ENCODE peak calls at places on chromosomes 6 and 20, in ten cellular contexts. One of them, this sample, is unnamed.

GRCh38 chr6:44725070-44725469 is 337.6 kb downstream of the CDC5L start:
- DNase-seq in GM23338: no peak
- DNase-seq in A673: no peak
- DNase-seq in upper lobe of right lung: no peak
- DNase-seq in endodermal cell: no peak
- DNase-seq in neuronal stem cell: no peak
- DNase-seq in cardiac muscle cell: no peak
- DNase-seq in HCT116: no peak
- DNase-seq in right lobe of liver: no peak
- DNase-seq in GM23248: peak; percentile 60
- DNase-seq in this sample: no peak

GRCh38 chr20:45293041-45294002 is 13.3 kb upstream of the RBPJL start:
- DNase-seq in cardiac muscle cell: peak; percentile 77
- DNase-seq in right lobe of liver: peak; percentile 80
- DNase-seq in GM23338: peak; percentile 95
- DNase-seq in neuronal stem cell: peak; percentile 76
- DNase-seq in endodermal cell: peak; percentile 97
- DNase-seq in HCT116: peak; percentile 26
- DNase-seq in A673: peak; percentile 86
- DNase-seq in upper lobe of right lung: peak; percentile 95
- DNase-seq in GM23248: peak; percentile 82
- DNase-seq in this sample: peak; percentile 94

GRCh38 chr6:101011165-101011564 is 130.0 kb upstream of the ASCC3 start:
- DNase-seq in upper lobe of right lung: no peak
- DNase-seq in endodermal cell: no peak
- DNase-seq in neuronal stem cell: no peak
- DNase-seq in cardiac muscle cell: no peak
- DNase-seq in A673: no peak
- DNase-seq in right lobe of liver: no peak
- DNase-seq in HCT116: no peak
- DNase-seq in GM23338: no peak
- DNase-seq in GM23248: no peak
- DNase-seq in this sample: no peak

GRCh38 chr20:50077818-50078601 is 34.9 kb downstream of the UBE2V1 start:
- DNase-seq in A673: no peak
- DNase-seq in GM23248: no peak
- DNase-seq in HCT116: no peak
- DNase-seq in right lobe of liver: no peak
- DNase-seq in neuronal stem cell: no peak
- DNase-seq in cardiac muscle cell: no peak
- DNase-seq in GM23338: no peak
- DNase-seq in upper lobe of right lung: peak; percentile 60
- DNase-seq in endodermal cell: no peak
- DNase-seq in this sample: peak; percentile 54

GRCh38 chr20:20979934-20980333 is 126.2 kb downstream of the LINC00237 start:
- DNase-seq in endodermal cell: no peak
- DNase-seq in GM23338: no peak
- DNase-seq in right lobe of liver: no peak
- DNase-seq in GM23248: no peak
- DNase-seq in neuronal stem cell: no peak
- DNase-seq in A673: no peak
- DNase-seq in upper lobe of right lung: no peak
- DNase-seq in cardiac muscle cell: no peak
- DNase-seq in HCT116: no peak
- DNase-seq in this sample: no peak

GRCh38 chr6:142823579-142823902 is 121.4 kb downstream of the HIVEP2 start:
- DNase-seq in endodermal cell: no peak
- DNase-seq in GM23248: no peak
- DNase-seq in GM23338: no peak
- DNase-seq in upper lobe of right lung: no peak
- DNase-seq in neuronal stem cell: no peak
- DNase-seq in right lobe of liver: no peak
- DNase-seq in cardiac muscle cell: no peak
- DNase-seq in HCT116: no peak
- DNase-seq in A673: no peak
- DNase-seq in this sample: no peak

GRCh38 chr20:3583765-3584164 is 79.4 kb downstream of the GFRA4 start:
- DNase-seq in right lobe of liver: no peak
- DNase-seq in endodermal cell: no peak
- DNase-seq in cardiac muscle cell: no peak
- DNase-seq in neuronal stem cell: no peak
- DNase-seq in HCT116: no peak
- DNase-seq in A673: no peak
- DNase-seq in upper lobe of right lung: no peak
- DNase-seq in GM23248: no peak
- DNase-seq in GM23338: no peak
- DNase-seq in this sample: no peak

GRCh38 chr6:56521454-56521853 is 121.2 kb downstream of the DST start:
- DNase-seq in endodermal cell: no peak
- DNase-seq in GM23248: no peak
- DNase-seq in upper lobe of right lung: no peak
- DNase-seq in right lobe of liver: no peak
- DNase-seq in HCT116: no peak
- DNase-seq in cardiac muscle cell: no peak
- DNase-seq in A673: no peak
- DNase-seq in GM23338: no peak
- DNase-seq in neuronal stem cell: no peak
- DNase-seq in this sample: no peak

GRCh38 chr6:29016559-29017427 is 11.7 kb upstream of the ZNF311 start:
- DNase-seq in cardiac muscle cell: peak; percentile 86
- DNase-seq in right lobe of liver: peak; percentile 81
- DNase-seq in A673: peak; percentile 84
- DNase-seq in upper lobe of right lung: peak; percentile 88
- DNase-seq in neuronal stem cell: peak; percentile 89
- DNase-seq in GM23338: peak; percentile 89
- DNase-seq in GM23248: peak; percentile 85
- DNase-seq in endodermal cell: peak; percentile 94
- DNase-seq in HCT116: peak; percentile 72
- DNase-seq in this sample: peak; percentile 69

GRCh38 chr6:220736-221475 is 71.4 kb upstream of the DUSP22 start:
- DNase-seq in cardiac muscle cell: no peak
- DNase-seq in right lobe of liver: no peak
- DNase-seq in upper lobe of right lung: peak; percentile 30
- DNase-seq in GM23248: peak; percentile 30
- DNase-seq in neuronal stem cell: no peak
- DNase-seq in A673: no peak
- DNase-seq in HCT116: no peak
- DNase-seq in endodermal cell: peak; percentile 55
- DNase-seq in GM23338: no peak
- DNase-seq in this sample: no peak

GRCh38 chr6:165718486-165718885 is 55.4 kb upstream of the PDE10A start:
- DNase-seq in A673: no peak
- DNase-seq in endodermal cell: no peak
- DNase-seq in right lobe of liver: no peak
- DNase-seq in upper lobe of right lung: no peak
- DNase-seq in HCT116: no peak
- DNase-seq in cardiac muscle cell: peak; percentile 45
- DNase-seq in GM23248: no peak
- DNase-seq in neuronal stem cell: no peak
- DNase-seq in GM23338: no peak
- DNase-seq in this sample: no peak
- H3K4me3 ChIP-seq in A673: no peak overlapping the region
- H3K4me3 ChIP-seq in endodermal cell: no peak overlapping the region
- H3K4me3 ChIP-seq in right lobe of liver: no peak overlapping the region
- H3K4me3 ChIP-seq in upper lobe of right lung: no peak overlapping the region
- H3K4me3 ChIP-seq in HCT116: no peak overlapping the region
- H3K4me3 ChIP-seq in cardiac muscle cell: no peak overlapping the region
- H3K4me3 ChIP-seq in GM23248: no peak overlapping the region
- H3K4me3 ChIP-seq in neuronal stem cell: no peak overlapping the region
- H3K4me3 ChIP-seq in GM23338: no peak overlapping the region
- H3K4me3 ChIP-seq in this sample: no peak overlapping the region

GRCh38 chr20:9114709-9115108 is 45.8 kb downstream of the PLCB4 start:
- DNase-seq in cardiac muscle cell: no peak
- DNase-seq in HCT116: no peak
- DNase-seq in GM23338: no peak
- DNase-seq in GM23248: no peak
- DNase-seq in right lobe of liver: no peak
- DNase-seq in endodermal cell: no peak
- DNase-seq in A673: no peak
- DNase-seq in upper lobe of right lung: no peak
- DNase-seq in neuronal stem cell: no peak
- DNase-seq in this sample: no peak

GRCh38 chr20:9112541-9113515 is 43.9 kb downstream of the PLCB4 start:
- DNase-seq in A673: peak; percentile 61
- DNase-seq in GM23338: no peak
- DNase-seq in GM23248: peak; percentile 39
- DNase-seq in right lobe of liver: no peak
- DNase-seq in cardiac muscle cell: peak; percentile 91
- DNase-seq in endodermal cell: no peak
- DNase-seq in neuronal stem cell: no peak
- DNase-seq in upper lobe of right lung: no peak
- DNase-seq in HCT116: no peak
- DNase-seq in this sample: no peak

GRCh38 chr20:9110365-9110764 is 41.5 kb downstream of the PLCB4 start:
- DNase-seq in HCT116: no peak
- DNase-seq in GM23248: peak; percentile 13
- DNase-seq in GM23338: no peak
- DNase-seq in A673: no peak
- DNase-seq in right lobe of liver: no peak
- DNase-seq in endodermal cell: no peak
- DNase-seq in upper lobe of right lung: no peak
- DNase-seq in neuronal stem cell: no peak
- DNase-seq in cardiac muscle cell: no peak
- DNase-seq in this sample: no peak

GRCh38 chr20:9110916-9111432 is 42.1 kb downstream of the PLCB4 start:
- DNase-seq in GM23248: no peak
- DNase-seq in cardiac muscle cell: no peak
- DNase-seq in neuronal stem cell: no peak
- DNase-seq in GM23338: no peak
- DNase-seq in A673: no peak
- DNase-seq in HCT116: no peak
- DNase-seq in upper lobe of right lung: no peak
- DNase-seq in right lobe of liver: no peak
- DNase-seq in endodermal cell: no peak
- DNase-seq in this sample: no peak
- H3K27ac ChIP-seq in GM23248: no peak overlapping the region
- H3K27ac ChIP-seq in cardiac muscle cell: no peak overlapping the region
- H3K27ac ChIP-seq in neuronal stem cell: no peak overlapping the region
- H3K27ac ChIP-seq in GM23338: no peak overlapping the region
- H3K27ac ChIP-seq in A673: no peak overlapping the region
- H3K27ac ChIP-seq in HCT116: no peak overlapping the region
- H3K27ac ChIP-seq in upper lobe of right lung: no peak overlapping the region
- H3K27ac ChIP-seq in right lobe of liver: no peak overlapping the region
- H3K27ac ChIP-seq in endodermal cell: no peak overlapping the region
- H3K27ac ChIP-seq in this sample: no peak overlapping the region

GRCh38 chr6:85537055-85537494 is 56.6 kb downstream of the SNX14 start:
- DNase-seq in A673: peak; percentile 28
- DNase-seq in upper lobe of right lung: no peak
- DNase-seq in endodermal cell: no peak
- DNase-seq in HCT116: no peak
- DNase-seq in cardiac muscle cell: peak; percentile 14
- DNase-seq in neuronal stem cell: no peak
- DNase-seq in GM23248: peak; percentile 48
- DNase-seq in right lobe of liver: no peak
- DNase-seq in GM23338: no peak
- DNase-seq in this sample: no peak
- H3K4me3 ChIP-seq in A673: no peak overlapping the region
- H3K4me3 ChIP-seq in upper lobe of right lung: no peak overlapping the region
- H3K4me3 ChIP-seq in endodermal cell: no peak overlapping the region
- H3K4me3 ChIP-seq in HCT116: no peak overlapping the region
- H3K4me3 ChIP-seq in cardiac muscle cell: no peak overlapping the region
- H3K4me3 ChIP-seq in neuronal stem cell: no peak overlapping the region
- H3K4me3 ChIP-seq in GM23248: no peak overlapping the region
- H3K4me3 ChIP-seq in right lobe of liver: no peak overlapping the region
- H3K4me3 ChIP-seq in GM23338: no peak overlapping the region
- H3K4me3 ChIP-seq in this sample: no peak overlapping the region

GRCh38 chr20:41080866-41081265 is 52.2 kb downstream of the TOP1 start:
- DNase-seq in HCT116: no peak
- DNase-seq in A673: no peak
- DNase-seq in GM23248: peak; percentile 28
- DNase-seq in GM23338: no peak
- DNase-seq in cardiac muscle cell: no peak
- DNase-seq in endodermal cell: no peak
- DNase-seq in upper lobe of right lung: no peak
- DNase-seq in neuronal stem cell: no peak
- DNase-seq in right lobe of liver: no peak
- DNase-seq in this sample: no peak

GRCh38 chr20:41082306-41082705 is 53.7 kb downstream of the TOP1 start:
- DNase-seq in GM23248: no peak
- DNase-seq in upper lobe of right lung: no peak
- DNase-seq in GM23338: no peak
- DNase-seq in neuronal stem cell: no peak
- DNase-seq in endodermal cell: no peak
- DNase-seq in A673: no peak
- DNase-seq in right lobe of liver: no peak
- DNase-seq in HCT116: no peak
- DNase-seq in cardiac muscle cell: no peak
- DNase-seq in this sample: no peak

GRCh38 chr20:41079066-41079465 is 50.4 kb downstream of the TOP1 start:
- DNase-seq in GM23338: no peak
- DNase-seq in GM23248: no peak
- DNase-seq in cardiac muscle cell: no peak
- DNase-seq in upper lobe of right lung: no peak
- DNase-seq in neuronal stem cell: no peak
- DNase-seq in A673: no peak
- DNase-seq in right lobe of liver: no peak
- DNase-seq in HCT116: no peak
- DNase-seq in endodermal cell: no peak
- DNase-seq in this sample: no peak

GRCh38 chr20:41078329-41078728 is 49.7 kb downstream of the TOP1 start:
- DNase-seq in GM23248: peak; percentile 67
- DNase-seq in endodermal cell: no peak
- DNase-seq in upper lobe of right lung: no peak
- DNase-seq in neuronal stem cell: no peak
- DNase-seq in A673: peak; percentile 83
- DNase-seq in GM23338: peak; percentile 35
- DNase-seq in HCT116: no peak
- DNase-seq in right lobe of liver: no peak
- DNase-seq in cardiac muscle cell: peak; percentile 76
- DNase-seq in this sample: no peak

GRCh38 chr20:41081276-41081814 is 52.7 kb downstream of the TOP1 start:
- DNase-seq in HCT116: no peak
- DNase-seq in GM23248: peak; percentile 50
- DNase-seq in GM23338: no peak
- DNase-seq in endodermal cell: no peak
- DNase-seq in neuronal stem cell: no peak
- DNase-seq in cardiac muscle cell: peak; percentile 30
- DNase-seq in upper lobe of right lung: no peak
- DNase-seq in A673: no peak
- DNase-seq in right lobe of liver: no peak
- DNase-seq in this sample: no peak
- H3K27ac ChIP-seq in HCT116: no peak overlapping the region
- H3K27ac ChIP-seq in GM23248: no peak overlapping the region
- H3K27ac ChIP-seq in GM23338: no peak overlapping the region
- H3K27ac ChIP-seq in endodermal cell: no peak overlapping the region
- H3K27ac ChIP-seq in neuronal stem cell: no peak overlapping the region
- H3K27ac ChIP-seq in cardiac muscle cell: no peak overlapping the region
- H3K27ac ChIP-seq in upper lobe of right lung: no peak overlapping the region
- H3K27ac ChIP-seq in A673: no peak overlapping the region
- H3K27ac ChIP-seq in right lobe of liver: no peak overlapping the region
- H3K27ac ChIP-seq in this sample: no peak overlapping the region

DNA sequence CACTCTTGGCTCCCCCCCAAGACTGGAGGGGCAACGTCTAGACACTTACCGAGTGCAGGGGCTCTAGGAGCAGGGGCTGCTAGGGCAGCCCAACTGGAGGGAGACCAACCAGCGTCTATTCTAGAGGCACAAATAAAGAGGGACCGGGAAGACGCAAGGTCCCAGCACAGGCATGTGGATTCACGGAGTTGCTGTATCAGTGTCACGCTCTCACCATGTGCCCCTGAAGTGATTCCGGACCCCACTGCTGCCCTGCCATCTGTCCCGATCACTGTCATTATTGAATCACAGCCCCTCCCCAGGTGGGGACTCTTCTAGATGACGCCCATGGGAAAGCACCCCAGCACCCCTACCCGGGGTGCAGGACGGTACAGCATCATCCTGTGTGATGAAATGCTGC is 54.2 kb downstream of the RAMACL start:
- DNase-seq in endodermal cell: no peak
- DNase-seq in neuronal stem cell: no peak
- DNase-seq in A673: no peak
- DNase-seq in right lobe of liver: no peak
- DNase-seq in HCT116: no peak
- DNase-seq in cardiac muscle cell: no peak
- DNase-seq in GM23338: no peak
- DNase-seq in GM23248: no peak
- DNase-seq in upper lobe of right lung: no peak
- DNase-seq in this sample: no peak
- H3K4me3 ChIP-seq in endodermal cell: no peak overlapping the region
- H3K4me3 ChIP-seq in neuronal stem cell: peak overlapping the region; percentile 25
- H3K4me3 ChIP-seq in A673: no peak overlapping the region
- H3K4me3 ChIP-seq in right lobe of liver: no peak overlapping the region
- H3K4me3 ChIP-seq in HCT116: no peak overlapping the region
- H3K4me3 ChIP-seq in cardiac muscle cell: no peak overlapping the region
- H3K4me3 ChIP-seq in GM23338: no peak overlapping the region
- H3K4me3 ChIP-seq in GM23248: no peak overlapping the region
- H3K4me3 ChIP-seq in upper lobe of right lung: no peak overlapping the region
- H3K4me3 ChIP-seq in this sample: no peak overlapping the region